ENCODE peak calls at places on chromosome X, in six cellular contexts. T is pancreas, O is left lung, H is left ventricle myocardium inferior, N is heart right ventricle, C is psoas muscle. X is an unnamed sample.

GRCh38 chrX:41350150-41350975 is 16.4 kb downstream of the DDX3X start:
- DNase-seq in O (no peak), T (no peak), C (no peak), N (no peak), H (no peak), X (no peak)

GRCh38 chrX:120617996-120618630 is 11.7 kb downstream of the C1GALT1C1 start:
- DNase-seq in C (no peak), T (no peak), N (no peak), O (no peak), H (no peak), X (no peak)

GRCh38 chrX:134761788-134762187 is 103.5 kb upstream of the PLAC1 start:
- DNase-seq in C (no peak), T (no peak), O (no peak), H (no peak), N (no peak), X (no peak)

GRCh38 chrX:53674581-53674980 is 11.9 kb downstream of the HUWE1 start:
- DNase-seq in H (no peak), O (no peak), C (no peak), N (no peak), T (no peak), X (no peak)

GRCh38 chrX:30504309-30504708 is 73.3 kb downstream of the TASL start:
- DNase-seq in C (no peak), T (no peak), H (no peak), N (no peak), O (no peak), X (no peak)

GRCh38 chrX:139120760-139121159 is 409.2 kb upstream of the FGF13 start:
- DNase-seq in H (no peak), C (no peak), O (no peak), T (no peak), N (no peak), X (no peak)

GRCh38 chrX:81054904-81055303 is 146.8 kb downstream of the HMGN5 start:
- DNase-seq in C (peak; percentile 18), H (no peak), N (no peak), O (no peak), T (no peak), X (no peak)

GRCh38 chrX:110022555-110023448 is 19.9 kb downstream of the TMEM164 start:
- DNase-seq in N (no peak), H (no peak), O (no peak), C (no peak), T (no peak), X (no peak)

GRCh38 chrX:7522860-7523259 is 320.1 kb upstream of the VCX start:
- DNase-seq in N (no peak), T (no peak), O (no peak), C (no peak), H (no peak), X (no peak)

GRCh38 chrX:130082244-130083106 is 27.8 kb downstream of the ELF4 start:
- DNase-seq in N (peak; percentile 32), O (peak; percentile 75), C (peak; percentile 69), T (no peak), H (peak; percentile 29), X (peak; percentile 75)

GRCh38 chrX:48753708-48754107 is 7.8 kb upstream of the GLOD5 start:
- DNase-seq in H (no peak), O (no peak), N (no peak), C (no peak), T (no peak), X (no peak)

GRCh38 chrX:133323450-133323849 is 91.8 kb downstream of the GPC4 start:
- DNase-seq in C (no peak), T (no peak), N (no peak), H (no peak), O (no peak), X (no peak)

GRCh38 chrX:23365541-23365940 is 30.9 kb downstream of the PTCHD1 start:
- DNase-seq in C (no peak), T (peak; percentile 31), H (no peak), N (no peak), O (no peak), X (no peak)

GRCh38 chrX:39816871-39817731 is 280.7 kb downstream of the BCOR start:
- DNase-seq in T (no peak), H (no peak), N (no peak), O (no peak), C (peak; percentile 47), X (no peak)

GRCh38 chrX:135549519-135549918 is 29.1 kb downstream of the INTS6L start:
- DNase-seq in C (no peak), N (no peak), T (no peak), H (no peak), O (no peak), X (no peak)

GRCh38 chrX:25721564-25721963 is 416.6 kb upstream of the MAGEB18 start:
- DNase-seq in C (no peak), N (no peak), H (no peak), O (no peak), T (no peak), X (no peak)

GRCh38 chrX:1391707-1392375 is at the start of gene SLC25A6:
- DNase-seq in T (peak; percentile 99), C (peak; percentile 100), O (peak; percentile 99), N (peak; percentile 99), H (peak; percentile 100), X (peak; percentile 99)

GRCh38 chrX:1389993-1390285 is 2.0 kb downstream of the SLC25A6 start:
- DNase-seq in O (peak; percentile 21), T (no peak), N (no peak), C (no peak), H (no peak), X (no peak)

GRCh38 chrX:1390621-1391369 is 1.1 kb downstream of the SLC25A6 start:
- DNase-seq in C (peak; percentile 60), N (no peak), T (no peak), H (no peak), O (peak; percentile 30), X (peak; percentile 46)

GRCh38 chrX:1392376-1393130 is 640 bp upstream of the SLC25A6 start:
- DNase-seq in C (peak; percentile 83), N (peak; percentile 86), T (peak; percentile 72), H (peak; percentile 69), O (peak; percentile 78), X (no peak)

DNA sequence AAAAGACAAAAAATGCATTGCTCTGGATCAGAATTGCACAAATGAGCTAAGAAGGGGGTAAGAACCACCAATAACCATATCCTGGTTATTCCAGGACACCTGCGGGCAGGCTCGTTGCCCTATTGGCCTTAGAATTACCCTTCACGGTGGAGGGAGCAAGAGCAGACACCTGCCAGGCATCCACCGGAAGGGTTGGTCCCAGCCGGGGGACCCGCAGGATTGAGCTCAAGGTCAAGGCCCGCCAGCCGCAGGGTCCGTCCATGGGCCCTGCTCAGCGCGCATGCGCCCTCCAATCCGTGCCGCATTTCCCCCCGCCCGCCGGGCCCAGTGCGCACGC is 575 bp downstream of the SLC25A6 start:
- DNase-seq in H (no peak), T (peak; percentile 85), C (peak; percentile 97), O (no peak), N (no peak), X (no peak)
- H3K4me1 ChIP-seq in H (peaks cover 73% of the 10 kb centered on the region), T (peaks cover 11% of the 10 kb centered on the region), C (peaks cover 46% of the 10 kb centered on the region), O (peaks cover 59% of the 10 kb centered on the region), N (peaks cover 41% of the 10 kb centered on the region), X (peaks cover 32% of the 10 kb centered on the region)

DNA sequence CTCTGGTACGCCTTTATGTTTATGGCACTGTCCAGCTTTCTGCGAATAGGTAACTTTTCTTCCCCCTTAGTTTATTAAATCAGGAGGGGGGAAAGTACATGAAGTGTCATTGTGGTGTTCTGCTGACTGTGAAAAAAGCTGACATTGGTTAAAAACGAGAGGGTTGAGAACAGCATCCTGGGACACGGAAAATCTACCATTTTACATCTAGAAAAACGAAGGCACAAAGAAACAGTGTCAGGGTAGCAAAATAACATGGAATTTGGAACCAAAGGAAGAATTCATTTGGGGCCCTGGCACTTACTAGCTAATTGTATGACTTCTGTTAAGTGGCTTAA is 1.2 kb upstream of the AMOT start:
- DNase-seq in O (no peak), T (no peak), N (no peak), C (no peak), H (no peak), X (no peak)
- H3K27ac ChIP-seq in O (no peak overlapping the region), T (peak overlapping the region; percentile 44), N (no peak overlapping the region), C (peak overlapping the region; percentile 70), H (peak overlapping the region; percentile 88), X (no peak overlapping the region)

GRCh38 chrX:11474021-11474420 is 180.8 kb downstream of the AMELX start:
- DNase-seq in C (no peak), N (no peak), H (no peak), O (no peak), T (no peak), X (no peak)

GRCh38 chrX:11472879-11473278 is 179.7 kb downstream of the AMELX start:
- DNase-seq in C (no peak), N (peak; percentile 3), H (no peak), T (no peak), O (no peak), X (no peak)

GRCh38 chrX:11478036-11478435 is 184.8 kb downstream of the AMELX start:
- DNase-seq in C (no peak), H (no peak), O (no peak), N (no peak), T (no peak), X (no peak)

GRCh38 chrX:11472381-11472780 is 179.2 kb downstream of the AMELX start:
- DNase-seq in C (no peak), H (no peak), T (no peak), N (no peak), O (no peak), X (no peak)

DNA sequence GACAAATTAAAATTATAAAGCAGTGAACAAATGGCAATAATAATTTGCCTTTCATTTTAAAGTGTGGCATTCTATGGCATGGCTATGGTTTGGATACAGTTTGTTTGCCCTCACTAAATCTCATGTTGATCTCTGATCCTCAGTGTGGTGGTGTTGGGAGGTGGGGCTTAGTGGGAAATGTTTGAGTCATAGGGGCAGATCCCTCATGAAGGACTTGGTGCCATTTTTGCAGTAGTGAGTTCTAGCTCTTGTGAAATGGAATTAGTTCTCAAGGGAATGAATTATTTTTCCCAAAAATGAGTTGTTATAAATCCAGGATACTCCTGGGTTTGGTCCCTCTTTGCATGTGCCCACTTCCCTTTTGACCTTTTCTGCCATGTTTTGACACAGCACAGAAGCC is 181.4 kb downstream of the AMELX start:
- DNase-seq in C (no peak), N (no peak), H (no peak), O (no peak), T (no peak), X (no peak)
- H3K4me1 ChIP-seq in C (no peaks in the 10 kb centered on the region), N (no peaks in the 10 kb centered on the region), H (no peaks in the 10 kb centered on the region), O (no peaks in the 10 kb centered on the region), T (no peaks in the 10 kb centered on the region), X (no peaks in the 10 kb centered on the region)

DNA sequence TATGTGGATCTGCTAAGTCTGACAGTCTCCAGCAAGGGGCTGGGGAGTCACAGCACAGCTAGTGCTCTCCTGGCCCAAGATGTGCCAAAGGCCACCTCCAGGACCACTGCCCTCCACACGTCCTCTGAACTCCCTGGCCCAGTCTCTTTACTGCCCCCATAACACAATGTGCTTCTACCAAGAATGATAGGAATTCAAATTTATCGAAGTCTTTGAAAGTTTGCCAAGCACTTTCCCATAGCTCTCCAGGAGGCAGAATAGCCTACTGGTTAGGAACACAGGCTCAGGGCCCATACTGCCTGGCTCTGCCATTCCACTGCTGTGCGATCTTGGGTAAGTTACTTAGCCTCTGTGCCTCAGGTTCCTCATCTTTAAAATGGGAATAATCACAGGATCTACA is 86.7 kb downstream of the NHSL2 start:
- DNase-seq in H (no peak), C (no peak), O (no peak), T (no peak), N (no peak), X (no peak)
- H3K27ac ChIP-seq in H (peak overlapping the region; percentile 44), C (no peak overlapping the region), O (no peak overlapping the region), T (no peak overlapping the region), N (no peak overlapping the region), X (no peak overlapping the region)

X was measured in CD8-positive, alpha-beta memory T cell.